ENCODE peak calls at places on chromosome 17, in eight cellular contexts. J is colonic mucosa; S is SK-N-SH; V is tibial artery; D is adrenal gland; I is heart left ventricle; Y is OCI-LY7; U is CD8-positive, alpha-beta T cell. C is an unnamed sample.

GRCh38 chr17:49787932-49788442 is 494 bp upstream of the KAT7 start:
- DNase-seq in S (peak; percentile 21), I (peak; percentile 31), V (no peak), D (no peak), U (no peak), Y (no peak), J (peak; percentile 26), C (no peak)

GRCh38 chr17:50279181-50279526 is 4.9 kb downstream of the TMEM92 start:
- DNase-seq in Y (no peak), S (no peak), J (no peak), V (no peak), I (no peak), D (no peak), U (no peak), C (no peak)

GRCh38 chr17:57243171-57243622 is 13.1 kb upstream of the MSI2 start:
- DNase-seq in Y (peak; percentile 85), V (peak; percentile 78), S (peak; percentile 74), D (peak; percentile 56), J (peak; percentile 72), I (peak; percentile 63), U (peak; percentile 60), C (peak; percentile 82)

GRCh38 chr17:13306310-13306962 is 288.6 kb upstream of the ELAC2 start:
- DNase-seq in J (no peak), V (no peak), D (peak; percentile 45), Y (peak; percentile 21), U (no peak), I (no peak), S (peak; percentile 60), C (peak; percentile 71)

GRCh38 chr17:27535178-27535928 is 79.1 kb downstream of the KSR1 start:
- DNase-seq in J (peak; percentile 58), D (no peak), Y (no peak), V (peak; percentile 43), S (no peak), I (no peak), U (no peak), C (peak; percentile 65)

GRCh38 chr17:8372422-8372821 is 4.1 kb downstream of the KRABD2 start:
- DNase-seq in S (no peak), D (no peak), I (no peak), J (no peak), V (no peak), U (no peak), Y (no peak), C (no peak)

GRCh38 chr17:34997355-34997862 is 17.1 kb downstream of the LIG3 start:
- DNase-seq in Y (no peak), U (no peak), S (no peak), I (peak; percentile 69), J (peak; percentile 31), D (peak; percentile 78), V (peak; percentile 79), C (peak; percentile 35)

GRCh38 chr17:1362964-1363363 is 37.1 kb downstream of the YWHAE start:
- DNase-seq in V (no peak), S (no peak), J (peak; percentile 25), D (peak; percentile 41), Y (peak; percentile 57), I (no peak), U (no peak), C (no peak)

GRCh38 chr17:47204722-47205418 is 4.3 kb upstream of the MYL4 start:
- DNase-seq in Y (peak; percentile 87), D (no peak), J (no peak), U (no peak), V (no peak), I (peak; percentile 48), S (no peak), C (no peak)

GRCh38 chr17:50629902-50630301 is 4.8 kb upstream of the ABCC3 start:
- DNase-seq in U (no peak), V (no peak), J (no peak), S (peak; percentile 11), Y (no peak), I (no peak), D (no peak), C (no peak)

GRCh38 chr17:27776882-27777624 is 23.3 kb downstream of the NOS2 start:
- DNase-seq in V (no peak), Y (no peak), S (no peak), D (no peak), J (no peak), U (no peak), I (no peak), C (no peak)

GRCh38 chr17:4800462-4801185 is 1.5 kb downstream of the C17orf114 start:
- DNase-seq in Y (no peak), D (no peak), I (no peak), U (no peak), V (no peak), S (no peak), J (no peak), C (no peak)

GRCh38 chr17:17774009-17774881 is 62.5 kb downstream of the SREBF1 start:
- DNase-seq in I (no peak), J (peak; percentile 85), U (no peak), D (peak; percentile 59), S (no peak), V (no peak), Y (no peak), C (peak; percentile 63)

GRCh38 chr17:62723842-62724241 is 84.3 kb downstream of the MARCHF10 start:
- DNase-seq in U (no peak), J (no peak), V (no peak), I (no peak), S (no peak), D (no peak), Y (no peak), C (no peak)

GRCh38 chr17:7340179-7340578 is 3.9 kb downstream of the ACAP1 start:
- DNase-seq in S (no peak), V (no peak), D (no peak), I (no peak), U (no peak), J (no peak), Y (no peak), C (no peak)

GRCh38 chr17:57549468-57549867 is 195.6 kb downstream of the CCDC182 start:
- DNase-seq in V (no peak), Y (no peak), D (no peak), U (no peak), S (no peak), J (no peak), I (no peak), C (no peak)

GRCh38 chr17:69597898-69598692 is 183.6 kb downstream of the MAP2K6 start:
- DNase-seq in Y (no peak), J (no peak), I (no peak), D (no peak), S (no peak), U (no peak), V (no peak), C (no peak)

GRCh38 chr17:7383742-7384488 is 3.0 kb downstream of the TNK1 start:
- DNase-seq in J (no peak), U (peak; percentile 60), Y (peak; percentile 72), S (peak; percentile 95), I (peak; percentile 47), D (no peak), V (no peak), C (peak; percentile 59)

GRCh38 chr17:10803830-10804498 is at the start of gene TMEM238L:
- DNase-seq in J (peak; percentile 92), I (no peak), S (no peak), D (no peak), Y (no peak), U (no peak), V (no peak), C (no peak)

GRCh38 chr17:75350029-75350428 is 55.4 kb downstream of the GRB2 start:
- DNase-seq in U (no peak), Y (peak; percentile 49), I (no peak), V (no peak), S (no peak), D (no peak), J (no peak), C (no peak)
- TF ChIP-seq CTCF in U (no peak), Y (no peak), I (no peak), V (no peak), S (no peak), D (no peak), J (no peak), C (no peak)

GRCh38 chr17:64411999-64412771 is 21.5 kb upstream of the PECAM1 start:
- DNase-seq in V (peak; percentile 79), D (peak; percentile 56), J (peak; percentile 27), U (no peak), S (no peak), Y (peak; percentile 92), I (peak; percentile 73), C (peak; percentile 52)
- H3K4me1 ChIP-seq in V (peaks cover 8% of the 10 kb centered on the region), D (peaks cover 32% of the 10 kb centered on the region), J (no peaks in the 10 kb centered on the region), U (peaks cover 9% of the 10 kb centered on the region), S (no peaks in the 10 kb centered on the region), Y (peaks cover 60% of the 10 kb centered on the region), I (peaks cover 27% of the 10 kb centered on the region), C (peaks cover 9% of the 10 kb centered on the region)

GRCh38 chr17:36459601-36460000 is 26.9 kb upstream of the ZNHIT3 start:
- DNase-seq in I (no peak), U (no peak), Y (no peak), S (no peak), V (no peak), J (no peak), D (no peak), C (no peak)

GRCh38 chr17:36464765-36465088 is 21.8 kb upstream of the ZNHIT3 start:
- DNase-seq in V (no peak), D (no peak), Y (no peak), I (no peak), J (no peak), S (no peak), U (no peak), C (no peak)

GRCh38 chr17:36461330-36462110 is 25.0 kb upstream of the ZNHIT3 start:
- DNase-seq in S (no peak), I (no peak), J (no peak), Y (no peak), V (no peak), D (no peak), U (no peak), C (no peak)

GRCh38 chr17:36460265-36460937 is 26.1 kb upstream of the ZNHIT3 start:
- DNase-seq in S (no peak), U (no peak), J (no peak), V (no peak), Y (no peak), I (no peak), D (no peak), C (no peak)

DNA sequence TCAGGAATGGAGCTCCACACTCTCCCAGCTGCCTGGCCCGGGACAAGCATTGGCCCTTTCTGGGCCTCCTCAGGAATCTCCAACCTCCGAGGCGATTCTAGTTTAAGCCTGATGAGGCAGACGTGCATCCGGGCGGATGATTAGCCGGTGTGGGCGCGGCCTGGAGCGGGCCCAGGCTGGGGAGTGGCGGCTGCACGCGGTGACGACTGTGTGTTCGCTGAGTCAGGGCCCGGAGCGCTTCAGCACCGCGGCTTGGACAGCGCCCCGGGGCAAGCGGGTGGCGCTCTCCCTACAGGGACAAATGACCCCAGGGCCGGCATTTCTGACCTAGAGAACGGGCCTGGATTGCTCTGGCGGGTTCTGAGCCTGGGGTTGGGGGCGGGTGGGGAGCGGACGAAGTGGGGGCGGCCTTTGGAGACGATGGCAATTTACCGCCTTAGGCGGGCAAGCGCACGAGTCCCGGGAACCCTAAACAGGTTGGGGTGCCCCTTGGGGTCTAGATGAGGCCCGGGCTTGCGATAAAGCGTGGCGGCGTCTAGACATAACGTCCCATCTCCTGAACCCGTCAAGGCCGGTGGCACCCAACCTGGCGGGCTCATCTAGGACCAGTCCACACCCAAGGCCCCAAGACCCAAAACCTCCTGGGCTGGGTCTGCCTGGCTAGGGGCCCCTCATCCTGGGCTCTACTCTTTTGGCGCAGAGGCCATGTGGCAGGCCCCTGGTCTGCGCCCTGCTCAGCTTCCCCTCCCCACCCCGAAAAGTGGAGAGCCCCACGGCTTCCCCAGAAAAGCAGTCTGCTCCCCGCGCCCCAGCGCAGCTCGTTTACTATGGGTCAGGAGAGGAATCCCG is 22.3 kb upstream of the ZNHIT3 start:
- DNase-seq in J (peak; percentile 58), U (no peak), D (peak; percentile 89), S (no peak), I (peak; percentile 44), V (no peak), Y (no peak), C (peak; percentile 92)
- TF ChIP-seq CTCF in J (no peak), U (no peak), D (no peak), S (no peak), I (no peak), V (no peak), Y (no peak), C (no peak)

GRCh38 chr17:77182773-77183172 is 42.0 kb downstream of the SEC14L1 start:
- DNase-seq in U (no peak), V (no peak), D (no peak), J (no peak), S (no peak), I (no peak), Y (no peak), C (no peak)
- H3K4me1 ChIP-seq in U (peaks cover 43% of the 10 kb centered on the region), V (peaks cover 12% of the 10 kb centered on the region), D (peaks cover 86% of the 10 kb centered on the region), J (no peaks in the 10 kb centered on the region), S (peaks cover 23% of the 10 kb centered on the region), I (peaks cover 77% of the 10 kb centered on the region), Y (peaks cover 72% of the 10 kb centered on the region), C (peaks cover 21% of the 10 kb centered on the region)

C was measured in hepatocyte.